ENCODE peak calls at places on chromosome 13, in six cellular contexts. F, C, N, L, E and W are unnamed samples.

GRCh38 chr13:52842440-52842839 is 6.0 kb downstream of the PCDH8 start:
- DNase-seq in L (no peak), N (no peak), F (no peak), E (no peak), C (no peak), W (no peak)

GRCh38 chr13:71877280-71877653 is 10.3 kb upstream of the DACH1 start:
- DNase-seq in C (no peak), N (no peak), F (no peak), E (no peak), L (no peak), W (no peak)

GRCh38 chr13:43021926-43022670 is 1.3 kb upstream of the DNAJC15 start:
- DNase-seq in L (no peak), F (no peak), C (no peak), E (no peak), N (no peak), W (peak; percentile 77)

GRCh38 chr13:74036373-74036772 is 97.8 kb downstream of the KLF12 start:
- DNase-seq in F (no peak), E (no peak), C (peak; percentile 14), N (peak; percentile 42), L (no peak), W (no peak)

GRCh38 chr13:77323858-77324257 is 3.0 kb downstream of the MYCBP2 start:
- DNase-seq in C (no peak), L (no peak), F (no peak), E (no peak), N (no peak), W (no peak)

GRCh38 chr13:41259875-41260501 is 3.4 kb downstream of the MTRF1 start:
- DNase-seq in N (no peak), C (no peak), F (no peak), E (no peak), L (no peak), W (no peak)

GRCh38 chr13:22061371-22061805 is 390.5 kb downstream of the FGF9 start:
- DNase-seq in N (no peak), C (no peak), E (no peak), F (no peak), L (peak; percentile 40), W (no peak)

GRCh38 chr13:20190481-20191310 is 2.0 kb downstream of the GJB2 start:
- DNase-seq in C (peak; percentile 45), F (peak; percentile 53), E (no peak), L (no peak), N (no peak), W (peak; percentile 51)

GRCh38 chr13:45121421-45121820 is 1.1 kb downstream of the GTF2F2 start:
- DNase-seq in F (peak; percentile 33), C (no peak), N (no peak), L (no peak), E (no peak), W (peak; percentile 42)

DNA sequence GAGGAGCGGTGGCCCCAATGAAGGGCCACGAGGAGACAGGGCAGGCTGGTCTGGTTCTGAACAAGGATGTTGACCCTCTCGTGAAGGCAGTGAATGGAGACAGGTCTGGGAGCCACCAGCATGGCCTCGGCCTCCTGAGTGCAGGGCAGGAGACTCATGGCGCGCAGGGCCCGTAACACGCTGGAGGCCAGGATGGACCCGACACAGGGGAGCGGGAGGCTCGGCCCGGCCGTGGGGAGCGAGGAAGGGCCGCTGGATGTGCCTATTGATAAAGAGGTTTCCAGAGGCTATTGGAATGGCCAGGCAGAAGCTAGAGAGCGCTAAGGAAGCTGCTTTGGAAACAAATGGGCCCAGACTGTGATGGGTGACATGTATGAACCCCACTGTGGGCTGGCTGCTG is 132.5 kb downstream of the STK24 start:
- DNase-seq in N (no peak), L (no peak), E (no peak), C (no peak), F (no peak), W (no peak)
- H3K4me3 ChIP-seq in N (no peak overlapping the region), L (no peak overlapping the region), E (no peak overlapping the region), C (no peak overlapping the region), F (no peak overlapping the region), W (no peak overlapping the region)

GRCh38 chr13:49517461-49517860 is 21.7 kb downstream of the PHF11 start:
- DNase-seq in C (no peak), L (no peak), N (no peak), F (peak; percentile 31), E (no peak), W (no peak)
- TF ChIP-seq CTCF in C (peak; percentile 31), L (peak; percentile 73), N (no peak), F (peak; percentile 43), E (no peak), W (peak; percentile 20)

GRCh38 chr13:99431927-99432636 is 69.2 kb upstream of the TM9SF2 start:
- DNase-seq in E (no peak), C (no peak), N (no peak), L (no peak), F (no peak), W (peak; percentile 12)

GRCh38 chr13:99435116-99435515 is 66.2 kb upstream of the TM9SF2 start:
- DNase-seq in E (no peak), L (no peak), N (no peak), F (no peak), C (no peak), W (no peak)

GRCh38 chr13:99434258-99434788 is 66.9 kb upstream of the TM9SF2 start:
- DNase-seq in C (no peak), L (no peak), F (no peak), N (no peak), E (no peak), W (no peak)

GRCh38 chr13:99433543-99434075 is 67.7 kb upstream of the TM9SF2 start:
- DNase-seq in F (no peak), C (no peak), N (no peak), E (no peak), L (no peak), W (no peak)

GRCh38 chr13:99432637-99433542 is 68.4 kb upstream of the TM9SF2 start:
- DNase-seq in C (peak; percentile 42), N (no peak), F (peak; percentile 36), L (peak; percentile 43), E (peak; percentile 73), W (peak; percentile 40)
- H3K4me3 ChIP-seq in C (no peak overlapping the region), N (peak overlapping the region; percentile 10), F (peak overlapping the region; percentile 14), L (peak overlapping the region; percentile 27), E (peak overlapping the region; percentile 37), W (peak overlapping the region; percentile 17)

GRCh38 chr13:80390338-80390737 is 49.4 kb upstream of the SPRY2 start:
- DNase-seq in E (no peak), N (no peak), C (no peak), L (no peak), F (no peak), W (no peak)

GRCh38 chr13:80389073-80390038 is 48.4 kb upstream of the SPRY2 start:
- DNase-seq in L (no peak), E (no peak), F (peak; percentile 15), C (no peak), N (no peak), W (peak; percentile 7)

GRCh38 chr13:80386001-80386400 is 45.1 kb upstream of the SPRY2 start:
- DNase-seq in C (no peak), L (no peak), E (no peak), F (no peak), N (no peak), W (no peak)

GRCh38 chr13:80386592-80386991 is 45.7 kb upstream of the SPRY2 start:
- DNase-seq in F (no peak), C (no peak), N (no peak), E (no peak), L (no peak), W (no peak)

DNA sequence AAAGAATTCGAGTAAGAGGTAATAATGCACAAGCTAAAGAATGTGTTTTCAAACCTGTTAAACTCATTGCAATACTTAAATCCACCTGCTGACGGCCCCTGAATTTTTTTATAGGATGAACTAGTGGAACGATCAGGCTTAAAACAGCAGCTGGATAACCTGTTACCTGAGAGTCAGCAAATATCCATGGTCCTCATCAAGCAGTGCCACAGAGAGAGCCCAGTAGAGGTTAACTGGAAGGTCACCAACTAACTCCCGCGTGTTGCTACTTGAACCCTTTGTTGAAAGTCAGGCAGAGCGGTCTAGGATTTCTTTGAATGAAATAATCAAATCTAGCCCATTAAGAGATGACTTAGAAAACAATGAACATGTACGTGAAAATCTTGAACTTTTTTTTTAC is 47.6 kb upstream of the SPRY2 start:
- DNase-seq in E (no peak), L (no peak), F (no peak), N (no peak), C (no peak), W (no peak)
- TF ChIP-seq CTCF in E (no peak), L (no peak), F (no peak), N (no peak), C (no peak), W (no peak)

GRCh38 chr13:26698392-26699196 is 62.0 kb downstream of the GPR12 start:
- DNase-seq in C (peak; percentile 35), E (peak; percentile 79), F (peak; percentile 88), N (peak; percentile 77), L (peak; percentile 82), W (peak; percentile 91)
- H3K4me3 ChIP-seq in C (peak overlapping the region; percentile 10), E (no peak overlapping the region), F (peak overlapping the region; percentile 26), N (peak overlapping the region; percentile 18), L (peak overlapping the region; percentile 32), W (peak overlapping the region; percentile 42)

DNA sequence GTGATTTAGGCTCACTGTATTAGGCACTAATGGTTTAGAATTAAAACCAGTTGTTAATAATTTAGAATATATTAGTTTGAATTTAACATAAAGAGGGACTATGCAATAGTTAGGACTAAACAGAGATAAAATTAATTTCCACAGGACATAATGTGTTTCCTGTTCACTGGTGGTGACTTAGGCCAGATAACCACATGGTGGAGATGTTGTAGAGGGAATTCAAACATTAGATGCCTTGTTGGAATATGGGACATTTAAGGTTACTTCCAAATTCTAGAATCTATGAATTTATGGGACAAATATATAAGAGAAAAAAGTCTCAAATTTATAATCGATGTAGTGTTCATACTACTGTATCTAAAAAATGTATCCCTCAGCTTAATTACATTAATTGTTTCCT is 615.5 kb upstream of the KLHL1 start:
- DNase-seq in C (no peak), F (peak; percentile 63), N (no peak), E (no peak), L (no peak), W (no peak)
- TF ChIP-seq CTCF in C (no peak), F (no peak), N (no peak), E (no peak), L (peak; percentile 23), W (no peak)

GRCh38 chr13:97429681-97430081 is 4.3 kb upstream of the RAP2A start:
- DNase-seq in L (peak; percentile 48), C (no peak), F (peak; percentile 83), E (no peak), N (no peak), W (peak; percentile 45)
- H3K4me3 ChIP-seq in L (peak overlapping the region; percentile 37), C (no peak overlapping the region), F (peak overlapping the region; percentile 46), E (peak overlapping the region; percentile 55), N (no peak overlapping the region), W (no peak overlapping the region)

GRCh38 chr13:39417131-39417530 is 185.9 kb downstream of the LHFPL6 start:
- DNase-seq in C (no peak), N (no peak), L (no peak), E (no peak), F (no peak), W (no peak)

GRCh38 chr13:39414339-39414738 is 188.7 kb downstream of the LHFPL6 start:
- DNase-seq in E (no peak), L (no peak), C (no peak), F (no peak), N (no peak), W (no peak)

GRCh38 chr13:39415003-39415402 is 188.0 kb downstream of the LHFPL6 start:
- DNase-seq in L (no peak), N (no peak), E (no peak), F (peak; percentile 72), C (no peak), W (peak; percentile 96)

GRCh38 chr13:39417643-39418042 is 185.3 kb downstream of the LHFPL6 start:
- DNase-seq in F (peak; percentile 66), L (no peak), N (no peak), E (no peak), C (peak; percentile 53), W (peak; percentile 57)

GRCh38 chr13:39415403-39415802 is 187.6 kb downstream of the LHFPL6 start:
- DNase-seq in C (no peak), N (peak; percentile 23), F (peak; percentile 62), E (peak; percentile 41), L (peak; percentile 38), W (peak; percentile 72)
- TF ChIP-seq CTCF in C (peak; percentile 64), N (peak; percentile 23), F (peak; percentile 61), E (peak; percentile 48), L (peak; percentile 75), W (peak; percentile 67)